ENCODE peak calls at places on chromosomes 7 and 10, in nine cellular contexts. R is fibroblast of lung, C is aorta, M is psoas muscle, K is uterus, X is right lobe of liver, W is heart right ventricle, E is astrocyte, F is HCT116. Y is an unnamed sample.

GRCh38 chr10:128062837-128063563 is 63.2 kb downstream of the MKI67 start:
- DNase-seq in R (no peak), C (peak), M (no peak), K (no peak), X (no peak), W (peak), E (no peak), F (no peak), Y (no peak)

GRCh38 chr10:10256860-10257259 is 760.8 kb upstream of the CELF2 start:
- DNase-seq in R (no peak), C (no peak), M (no peak), K (no peak), X (no peak), W (no peak), E (no peak), F (no peak), Y (no peak)

GRCh38 chr10:78759448-78760120 is 309.2 kb upstream of the ZMIZ1 start:
- DNase-seq in R (no peak), C (peak), M (no peak), K (no peak), X (no peak), W (no peak), E (no peak), F (no peak), Y (no peak)

GRCh38 chr7:71300603-71301002 is 168.7 kb downstream of the GALNT17 start:
- DNase-seq in R (no peak), C (no peak), M (no peak), K (no peak), X (no peak), W (no peak), E (no peak), F (no peak), Y (no peak)

GRCh38 chr10:103079946-103080345 is 113.1 kb downstream of the NT5C2 start:
- DNase-seq in R (no peak), C (no peak), M (no peak), K (no peak), X (no peak), W (no peak), E (no peak), F (no peak), Y (no peak)

GRCh38 chr7:18927134-18927533 is 190.3 kb downstream of the TWIST1 start:
- DNase-seq in R (no peak), C (no peak), M (no peak), K (no peak), X (no peak), W (no peak), E (peak), F (no peak), Y (no peak)

GRCh38 chr10:5447071-5447470 is 34.7 kb downstream of the NET1 start:
- DNase-seq in R (peak), C (no peak), M (no peak), K (no peak), X (no peak), W (no peak), E (peak), F (no peak), Y (peak)

GRCh38 chr7:32143271-32143670 is 73.1 kb upstream of the PDE1C start:
- DNase-seq in R (no peak), C (no peak), M (no peak), K (no peak), X (no peak), W (no peak), E (peak), F (no peak), Y (no peak)

GRCh38 chr10:35133586-35133985 is 6.9 kb downstream of the CREM start:
- DNase-seq in R (no peak), C (no peak), M (no peak), K (no peak), X (no peak), W (no peak), E (no peak), F (no peak), Y (no peak)

GRCh38 chr10:71039551-71039950 is 151.2 kb upstream of the PCBD1 start:
- DNase-seq in R (no peak), C (no peak), M (no peak), K (no peak), X (no peak), W (no peak), E (no peak), F (no peak), Y (no peak)

GRCh38 chr10:15625261-15625660 is 94.5 kb downstream of the ITGA8 start:
- DNase-seq in R (no peak), C (no peak), M (no peak), K (no peak), X (no peak), W (no peak), E (no peak), F (no peak), Y (no peak)

GRCh38 chr10:122249991-122250750 is 20.9 kb upstream of the BTBD16 start:
- DNase-seq in R (no peak), C (no peak), M (no peak), K (no peak), X (no peak), W (peak), E (no peak), F (no peak), Y (no peak)

GRCh38 chr10:70593513-70593890 is 9.0 kb downstream of the PRF1 start:
- DNase-seq in R (no peak), C (no peak), M (no peak), K (no peak), X (no peak), W (no peak), E (no peak), F (no peak), Y (no peak)

GRCh38 chr7:98357751-98358161 is 43.1 kb downstream of the BAIAP2L1 start:
- DNase-seq in R (peak), C (no peak), M (no peak), K (peak), X (peak), W (no peak), E (peak), F (no peak), Y (no peak)

GRCh38 chr10:92075829-92076228 is 152.3 kb downstream of the BTAF1 start:
- DNase-seq in R (no peak), C (no peak), M (no peak), K (no peak), X (no peak), W (no peak), E (no peak), F (no peak), Y (no peak)

GRCh38 chr10:75466886-75467285 is 35.5 kb downstream of the LRMDA start:
- DNase-seq in R (no peak), C (no peak), M (peak), K (peak), X (no peak), W (no peak), E (peak), F (no peak), Y (no peak)

GRCh38 chr7:50351267-50351666 is 46.8 kb downstream of the IKZF1 start:
- DNase-seq in R (no peak), C (no peak), M (no peak), K (no peak), X (no peak), W (no peak), E (no peak), F (no peak), Y (no peak)

GRCh38 chr7:1713502-1714484 is 43.7 kb downstream of the ELFN1 start:
- DNase-seq in R (no peak), C (no peak), M (no peak), K (no peak), X (peak), W (peak), E (no peak), F (no peak), Y (no peak)

GRCh38 chr10:100743626-100744135 is 1.7 kb upstream of the PAX2 start:
- DNase-seq in R (peak), C (no peak), M (no peak), K (no peak), X (peak), W (peak), E (peak), F (peak), Y (no peak)

GRCh38 chr7:106824458-106824857 is 40.6 kb upstream of the PIK3CG start:
- DNase-seq in R (no peak), C (no peak), M (no peak), K (no peak), X (no peak), W (no peak), E (peak), F (peak), Y (no peak)

GRCh38 chr7:123499211-123499968 is 35.0 kb downstream of the IQUB start:
- DNase-seq in R (no peak), C (no peak), M (no peak), K (no peak), X (no peak), W (no peak), E (peak), F (no peak), Y (no peak)

GRCh38 chr7:143295870-143296269 is 7.7 kb downstream of the CASP2 start:
- DNase-seq in R (peak), C (no peak), M (no peak), K (no peak), X (no peak), W (no peak), E (peak), F (no peak), Y (no peak)

GRCh38 chr10:13376771-13377170 is 28.7 kb upstream of the SEPHS1 start:
- DNase-seq in R (no peak), C (no peak), M (no peak), K (no peak), X (no peak), W (no peak), E (no peak), F (no peak), Y (no peak)

GRCh38 chr7:133020501-133020900 is 61.4 kb downstream of the CHCHD3 start:
- DNase-seq in R (no peak), C (no peak), M (no peak), K (no peak), X (no peak), W (no peak), E (no peak), F (no peak), Y (no peak)

GRCh38 chr7:24304494-24305095 is 20.6 kb downstream of the NPY start:
- DNase-seq in R (no peak), C (no peak), M (no peak), K (no peak), X (no peak), W (no peak), E (no peak), F (no peak), Y (no peak)

GRCh38 chr7:1675036-1675671 is 5.1 kb downstream of the ELFN1 start:
- DNase-seq in R (no peak), C (peak), M (no peak), K (peak), X (peak), W (no peak), E (no peak), F (no peak), Y (no peak)

GRCh38 chr10:113565364-113565763 is 12.5 kb downstream of the HABP2 start:
- DNase-seq in R (no peak), C (no peak), M (no peak), K (no peak), X (no peak), W (no peak), E (no peak), F (no peak), Y (no peak)

GRCh38 chr10:68550747-68551411 is 9.3 kb upstream of the TET1 start:
- DNase-seq in R (peak), C (no peak), M (no peak), K (peak), X (no peak), W (peak), E (peak), F (peak), Y (peak)

GRCh38 chr7:42961182-42961581 is 29.0 kb downstream of the MRPL32 start:
- DNase-seq in R (no peak), C (no peak), M (no peak), K (no peak), X (no peak), W (no peak), E (no peak), F (no peak), Y (no peak)

GRCh38 chr7:26538216-26538615 is 246.6 kb downstream of the SNX10 start:
- DNase-seq in R (no peak), C (no peak), M (no peak), K (no peak), X (no peak), W (no peak), E (no peak), F (no peak), Y (no peak)

GRCh38 chr7:88311675-88312036 is 5.0 kb upstream of the STEAP4 start:
- DNase-seq in R (no peak), C (no peak), M (no peak), K (no peak), X (no peak), W (no peak), E (peak), F (no peak), Y (no peak)

GRCh38 chr7:151838861-151839381 is 38.0 kb downstream of the PRKAG2 start:
- DNase-seq in R (no peak), C (peak), M (no peak), K (no peak), X (peak), W (no peak), E (no peak), F (no peak), Y (no peak)

GRCh38 chr10:5632430-5632829 is 34.0 kb downstream of the ASB13 start:
- DNase-seq in R (no peak), C (peak), M (no peak), K (no peak), X (peak), W (no peak), E (peak), F (no peak), Y (no peak)

GRCh38 chr7:98211221-98211675 is at the start of gene BHLHA15:
- DNase-seq in R (no peak), C (peak), M (no peak), K (no peak), X (peak), W (no peak), E (no peak), F (no peak), Y (no peak)

GRCh38 chr7:102473271-102473991 is 5.3 kb downstream of the POLR2J start:
- DNase-seq in R (no peak), C (peak), M (peak), K (no peak), X (peak), W (no peak), E (no peak), F (no peak), Y (no peak)
- H3K27ac ChIP-seq in R (no peak), C (no peak), M (peak), K (no peak), X (no peak), W (no peak), E (no peak), F (no peak), Y (no peak)

DNA sequence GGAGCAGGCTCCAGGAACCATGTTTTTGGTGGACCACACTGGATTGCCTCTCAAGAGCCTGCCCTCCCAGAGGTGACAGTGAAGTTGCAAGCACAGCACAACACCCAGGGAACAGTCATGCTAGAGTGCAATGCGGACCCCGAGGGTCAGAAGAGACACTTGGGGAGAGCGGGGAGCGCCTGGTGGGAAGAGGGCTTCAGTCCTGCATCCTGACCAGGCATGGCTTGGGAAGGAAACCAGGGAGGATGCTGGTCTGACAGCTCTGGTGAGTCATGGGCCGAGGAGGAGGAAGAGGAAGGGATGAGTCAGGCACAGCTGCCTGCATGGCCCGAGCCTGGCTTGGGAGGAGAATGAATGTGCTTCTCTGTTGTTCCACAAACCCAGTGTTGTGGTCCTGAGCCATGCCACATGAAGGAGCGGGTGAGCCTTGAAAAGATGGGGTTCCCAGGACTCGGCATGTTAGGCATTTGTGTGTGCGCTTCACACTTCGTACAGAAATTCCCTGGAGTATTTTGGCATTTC is 29.5 kb upstream of the ANKRD2 start:
- DNase-seq in R (peak), C (peak), M (peak), K (peak), X (peak), W (peak), E (peak), F (peak), Y (peak)
- H3K4me3 ChIP-seq in R (peak), C (no peak), M (no peak), K (no peak), X (no peak), W (no peak), E (no peak), F (no peak), Y (no peak)

GRCh38 chr7:112781558-112781957 is 8.6 kb downstream of the TMEM168 start:
- DNase-seq in R (no peak), C (no peak), M (no peak), K (no peak), X (no peak), W (no peak), E (no peak), F (no peak), Y (no peak)

GRCh38 chr7:112782498-112782897 is 7.7 kb downstream of the TMEM168 start:
- DNase-seq in R (peak), C (no peak), M (no peak), K (no peak), X (no peak), W (no peak), E (no peak), F (no peak), Y (no peak)

GRCh38 chr7:112779667-112780066 is 10.5 kb downstream of the TMEM168 start:
- DNase-seq in R (peak), C (no peak), M (no peak), K (no peak), X (no peak), W (no peak), E (no peak), F (no peak), Y (no peak)

GRCh38 chr7:112777406-112777805 is 12.8 kb downstream of the TMEM168 start:
- DNase-seq in R (no peak), C (no peak), M (no peak), K (no peak), X (no peak), W (no peak), E (no peak), F (no peak), Y (no peak)

GRCh38 chr7:112781110-112781509 is 9.1 kb downstream of the TMEM168 start:
- DNase-seq in R (no peak), C (no peak), M (no peak), K (no peak), X (no peak), W (no peak), E (no peak), F (no peak), Y (no peak)
- H3K27ac ChIP-seq in R (no peak), C (no peak), M (no peak), K (no peak), X (no peak), W (no peak), E (no peak), F (no peak), Y (no peak)

GRCh38 chr10:124035928-124036558 is 57.4 kb downstream of the CHST15 start:
- DNase-seq in R (no peak), C (peak), M (peak), K (peak), X (peak), W (no peak), E (no peak), F (no peak), Y (no peak)

GRCh38 chr10:124033887-124034218 is 59.5 kb downstream of the CHST15 start:
- DNase-seq in R (peak), C (no peak), M (no peak), K (no peak), X (no peak), W (peak), E (peak), F (no peak), Y (no peak)

GRCh38 chr10:124037286-124037685 is 56.1 kb downstream of the CHST15 start:
- DNase-seq in R (no peak), C (no peak), M (no peak), K (no peak), X (no peak), W (no peak), E (no peak), F (no peak), Y (no peak)

GRCh38 chr10:124036746-124037145 is 56.7 kb downstream of the CHST15 start:
- DNase-seq in R (no peak), C (no peak), M (no peak), K (no peak), X (no peak), W (no peak), E (no peak), F (no peak), Y (no peak)

DNA sequence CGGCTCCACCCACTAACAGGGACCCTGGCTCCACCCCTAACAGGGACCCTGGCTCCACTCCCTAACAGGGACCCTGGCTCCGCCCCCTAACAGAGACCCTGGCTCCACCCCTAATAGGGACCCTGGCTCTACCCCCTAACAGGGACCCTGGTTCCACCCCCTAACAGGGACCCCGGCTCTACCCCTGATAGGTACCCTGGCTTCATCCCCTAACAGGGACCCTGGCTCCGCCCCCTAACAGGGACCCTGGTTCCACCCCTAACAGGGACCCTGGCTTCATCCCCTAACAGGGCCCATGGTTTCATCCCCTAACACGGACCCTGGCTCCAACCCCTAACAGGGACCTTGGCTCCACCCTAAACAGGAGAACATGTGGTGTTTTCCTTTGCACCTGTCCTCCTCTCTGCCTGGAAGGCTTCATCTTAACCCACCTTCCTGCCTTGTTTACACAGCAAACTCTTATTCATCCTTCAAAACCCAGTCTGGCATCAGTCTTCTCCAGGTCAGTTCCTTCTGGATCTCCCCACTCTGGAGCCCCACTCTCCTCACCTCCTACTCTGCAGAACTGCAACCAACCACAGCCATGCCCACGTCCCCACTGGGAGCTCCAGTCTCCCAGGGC is 58.0 kb downstream of the CHST15 start:
- DNase-seq in R (no peak), C (no peak), M (no peak), K (no peak), X (no peak), W (no peak), E (no peak), F (no peak), Y (no peak)
- H3K4me3 ChIP-seq in R (no peak), C (no peak), M (no peak), K (no peak), X (no peak), W (no peak), E (no peak), F (no peak), Y (no peak)

GRCh38 chr7:55996856-55997500 is 32.6 kb downstream of the NIPSNAP2 start:
- DNase-seq in R (no peak), C (no peak), M (no peak), K (no peak), X (no peak), W (no peak), E (no peak), F (no peak), Y (no peak)
- H3K27ac ChIP-seq in R (no peak), C (no peak), M (no peak), K (no peak), X (peak), W (no peak), E (no peak), F (no peak), Y (no peak)

DNA sequence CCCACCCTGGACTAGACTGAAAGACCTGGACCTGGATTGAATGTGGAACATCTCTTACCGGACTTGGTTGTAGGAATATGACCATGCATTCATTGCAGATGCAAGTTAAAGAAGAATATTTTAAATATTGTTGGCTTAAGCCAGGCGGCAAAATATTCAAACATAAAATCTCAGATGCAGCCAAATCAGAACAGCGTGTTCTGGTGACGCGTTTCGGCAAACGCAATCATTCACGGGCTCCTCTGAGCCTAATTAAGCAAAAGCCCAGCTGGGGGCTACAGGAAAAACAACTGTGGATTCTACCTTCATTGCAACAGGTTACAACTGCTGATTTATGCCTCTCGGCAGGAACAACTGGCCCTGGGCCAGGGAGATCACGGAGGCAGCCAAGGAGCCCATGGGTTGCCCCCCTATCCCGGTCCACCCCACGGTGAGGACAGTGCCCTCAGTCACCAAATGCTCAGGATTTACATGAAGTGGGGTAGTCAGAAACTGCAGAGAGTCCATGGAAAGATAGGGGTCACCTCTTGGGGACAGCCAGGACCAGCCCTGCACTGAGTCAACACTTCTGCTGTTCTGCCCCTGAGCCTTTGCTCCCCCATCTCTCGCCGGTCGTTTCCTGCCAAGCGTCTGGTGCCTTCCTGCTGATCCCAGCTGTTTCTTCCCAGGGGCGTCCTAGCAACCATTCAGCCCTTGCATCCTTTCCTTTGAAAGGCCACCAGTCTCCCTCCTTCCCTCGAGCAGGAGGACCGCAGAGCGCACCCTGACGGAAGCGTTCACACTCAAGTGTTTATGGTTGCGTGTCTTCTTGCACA is 64.4 kb upstream of the SFMBT2 start:
- DNase-seq in R (peak), C (no peak), M (peak), K (no peak), X (peak), W (no peak), E (no peak), F (no peak), Y (no peak)
- H3K4me3 ChIP-seq in R (no peak), C (no peak), M (no peak), K (no peak), X (no peak), W (no peak), E (no peak), F (no peak), Y (no peak)

GRCh38 chr10:107529350-107529749 is 364.8 kb upstream of the SORCS1 start:
- DNase-seq in R (no peak), C (no peak), M (no peak), K (no peak), X (no peak), W (no peak), E (no peak), F (no peak), Y (no peak)
- H3K27ac ChIP-seq in R (no peak), C (no peak), M (no peak), K (no peak), X (no peak), W (no peak), E (no peak), F (no peak), Y (no peak)

Y was measured in SJSA1.